ENCODE peak calls at places on chromosomes 2 and 18, in eight cellular contexts. Y is GM12878, M is fibroblast of lung, G is K562, D is MM.1S, N is IMR-90, W is mesenchymal stem cell, T is OCI-LY7. E is an unnamed sample.

GRCh38 chr2:216776076-216776726 is 80.9 kb upstream of the IGFBP5 start:
- DNase-seq in N (no peak), W (no peak), M (no peak), D (no peak), T (no peak), G (peak; percentile 30), Y (no peak), E (no peak)

GRCh38 chr2:31401580-31401979 is 13.0 kb downstream of the XDH start:
- DNase-seq in G (no peak), W (peak; percentile 91), D (no peak), Y (no peak), N (peak; percentile 96), M (peak; percentile 88), T (no peak), E (no peak)

GRCh38 chr2:23761638-23762037 is 165.3 kb downstream of the ATAD2B start:
- DNase-seq in W (no peak), N (no peak), T (no peak), D (no peak), Y (no peak), G (peak; percentile 38), M (no peak), E (no peak)

GRCh38 chr2:31297751-31298150 is 63.8 kb downstream of the EHD3 start:
- DNase-seq in Y (no peak), W (peak; percentile 71), D (no peak), G (no peak), N (peak; percentile 58), T (peak; percentile 29), M (no peak), E (peak; percentile 76)

GRCh38 chr2:147913701-147914480 is 69.1 kb downstream of the ACVR2A start:
- DNase-seq in N (peak; percentile 4), Y (no peak), W (peak; percentile 15), T (no peak), M (peak; percentile 10), G (no peak), D (no peak), E (no peak)

GRCh38 chr18:49597152-49597551 is 35.3 kb downstream of the LIPG start:
- DNase-seq in N (no peak), M (no peak), D (no peak), W (no peak), G (no peak), T (no peak), Y (no peak), E (peak; percentile 4)

GRCh38 chr2:161161074-161161577 is 898 bp downstream of the TANK start:
- DNase-seq in W (no peak), N (no peak), M (no peak), Y (no peak), D (peak; percentile 34), G (no peak), T (peak; percentile 63), E (peak; percentile 78)

GRCh38 chr18:9038277-9038871 is 64.1 kb upstream of the NDUFV2 start:
- DNase-seq in M (no peak), D (no peak), G (no peak), W (peak; percentile 13), N (peak; percentile 28), Y (no peak), T (no peak), E (no peak)

GRCh38 chr18:58067611-58068010 is 23.6 kb downstream of the NEDD4L start:
- DNase-seq in G (no peak), M (no peak), W (no peak), T (no peak), N (no peak), Y (no peak), D (no peak), E (no peak)

GRCh38 chr2:242010567-242011513 is 141.3 kb downstream of the RTP5 start:
- DNase-seq in N (peak; percentile 1), D (no peak), Y (no peak), T (no peak), G (no peak), W (no peak), M (peak; percentile 32), E (peak; percentile 49)

GRCh38 chr2:39158351-39158750 is 37.5 kb upstream of the SOS1 start:
- DNase-seq in W (peak; percentile 23), T (no peak), N (peak; percentile 18), Y (no peak), M (peak; percentile 27), G (no peak), D (no peak), E (no peak)

GRCh38 chr2:27191107-27191829 is 20.6 kb upstream of the ATRAID start:
- DNase-seq in T (peak; percentile 89), M (peak; percentile 81), D (peak; percentile 85), G (peak; percentile 79), N (peak; percentile 71), W (peak; percentile 75), Y (no peak), E (peak; percentile 94)

GRCh38 chr18:39951321-39951720 is 2003.7 kb upstream of the PIK3C3 start:
- DNase-seq in M (peak; percentile 27), Y (no peak), D (no peak), T (no peak), W (no peak), N (no peak), G (no peak), E (no peak)

GRCh38 chr18:39945076-39945475 is 2010.0 kb upstream of the PIK3C3 start:
- DNase-seq in W (no peak), M (no peak), T (no peak), N (no peak), D (no peak), Y (no peak), G (no peak), E (no peak)

GRCh38 chr18:39942702-39943101 is 2012.3 kb upstream of the PIK3C3 start:
- DNase-seq in N (no peak), D (peak; percentile 71), Y (no peak), M (no peak), G (no peak), T (no peak), W (peak; percentile 15), E (no peak)

DNA sequence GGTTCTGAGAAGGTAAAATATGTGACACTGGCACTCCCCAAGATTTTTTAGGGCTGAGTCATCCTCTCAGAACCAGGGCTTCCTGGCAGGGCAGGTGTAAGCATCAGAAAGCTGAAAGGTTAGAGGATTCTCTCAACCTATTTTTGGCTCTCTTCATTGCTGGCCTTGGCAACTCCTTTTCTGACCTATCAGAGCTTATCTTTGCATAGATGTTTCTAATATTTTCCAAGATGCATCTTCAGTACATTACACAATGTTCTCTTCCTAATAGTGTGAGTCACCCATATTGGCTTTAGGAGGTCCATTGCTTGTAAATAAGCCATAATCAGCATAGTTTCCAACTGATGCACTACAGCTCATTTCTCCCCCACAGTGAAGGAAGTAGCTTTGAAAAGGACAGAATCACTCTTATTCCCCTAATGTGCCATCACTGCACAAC is 2008.4 kb upstream of the PIK3C3 start:
- DNase-seq in Y (no peak), N (peak; percentile 76), W (peak; percentile 90), T (no peak), D (peak; percentile 85), M (peak; percentile 82), G (no peak), E (no peak)
- H2AFZ ChIP-seq in Y (no peak overlapping the region), N (no peak overlapping the region), W (no peak overlapping the region), T (no peak overlapping the region), D (peak overlapping the region; percentile 12), M (no peak overlapping the region), G (no peak overlapping the region), E (no peak overlapping the region)

DNA sequence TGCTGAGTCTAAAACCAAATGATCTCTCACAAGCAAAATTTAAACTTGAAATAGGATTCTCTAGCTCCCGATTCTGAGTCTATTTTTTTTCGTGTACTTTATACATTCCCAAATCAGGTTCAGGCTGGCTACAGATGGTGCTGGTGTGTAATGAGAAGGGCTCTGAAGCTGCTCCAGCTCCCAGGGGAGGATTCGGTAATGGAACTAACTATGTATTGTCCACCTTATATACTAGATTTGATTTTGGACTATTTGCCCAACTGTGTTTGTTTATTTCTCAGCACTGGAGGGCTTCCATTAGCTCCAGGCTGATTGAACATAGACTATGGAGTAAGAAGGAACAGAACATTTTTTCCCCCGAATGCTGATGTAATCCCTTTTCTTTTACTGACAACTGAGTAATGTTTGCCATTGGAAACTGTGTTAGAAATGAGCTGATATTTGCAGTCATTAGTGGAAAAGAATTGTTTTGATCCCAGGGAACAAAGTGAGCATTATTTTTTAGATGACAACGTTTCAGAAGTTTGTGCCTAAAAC is 274.1 kb upstream of the FIGN start:
- DNase-seq in N (no peak), Y (no peak), M (peak; percentile 9), T (no peak), G (no peak), W (no peak), D (no peak), E (no peak)
- H3K9me3 ChIP-seq in N (no peaks in the 10 kb centered on the region), Y (no peaks in the 10 kb centered on the region), M (no peaks in the 10 kb centered on the region), T (no peaks in the 10 kb centered on the region), G (no peaks in the 10 kb centered on the region), W (no peaks in the 10 kb centered on the region), D (no peaks in the 10 kb centered on the region), E (no peaks in the 10 kb centered on the region)

GRCh38 chr2:214255046-214255445 is 155.8 kb upstream of the VWC2L start:
- DNase-seq in M (no peak), G (no peak), T (no peak), N (no peak), Y (no peak), W (no peak), D (no peak), E (no peak)
- H2AFZ ChIP-seq in M (no peak overlapping the region), G (no peak overlapping the region), T (no peak overlapping the region), N (no peak overlapping the region), Y (no peak overlapping the region), W (no peak overlapping the region), D (no peak overlapping the region), E (no peak overlapping the region)

GRCh38 chr2:85945576-85945975 is 56.8 kb upstream of the ST3GAL5 start:
- DNase-seq in N (no peak), G (no peak), D (no peak), Y (no peak), M (no peak), W (no peak), T (no peak), E (no peak)
- H3K9me3 ChIP-seq in N (peaks cover 15% of the 10 kb centered on the region), G (peaks cover 7% of the 10 kb centered on the region), D (no peaks in the 10 kb centered on the region), Y (peaks cover 11% of the 10 kb centered on the region), M (no peaks in the 10 kb centered on the region), W (peaks cover 26% of the 10 kb centered on the region), T (peaks cover 20% of the 10 kb centered on the region), E (peaks cover 14% of the 10 kb centered on the region)